ENCODE peak calls at places on chromosomes 12 and 14, in nine cellular contexts. B is chondrocyte, P is bronchial epithelial cell, L is MM.1S, T is GM20000, A is AG09309, E is cardiac muscle cell, S is coronary artery, K is ovary. X is an unnamed sample.

GRCh38 chr12:131919366-131920156 is 9.5 kb upstream of the PUS1 start:
- DNase-seq in B (no peak), P (no peak), L (no peak), T (no peak), A (no peak), E (no peak), S (no peak), K (peak), X (no peak)

GRCh38 chr12:96472384-96472783 is 17.0 kb upstream of the CFAP54 start:
- DNase-seq in B (no peak), P (no peak), L (no peak), T (no peak), A (no peak), E (no peak), S (no peak), K (no peak), X (no peak)

GRCh38 chr14:96956464-96957239 is 159.5 kb downstream of the VRK1 start:
- DNase-seq in B (no peak), P (no peak), L (no peak), T (no peak), A (no peak), E (no peak), S (no peak), K (no peak), X (no peak)

GRCh38 chr14:81095539-81095938 is 125.2 kb downstream of the GTF2A1 start:
- DNase-seq in B (no peak), P (peak), L (no peak), T (no peak), A (no peak), E (no peak), S (no peak), K (no peak), X (no peak)

GRCh38 chr14:70442750-70443149 is 9.2 kb upstream of the ADAM21 start:
- DNase-seq in B (no peak), P (no peak), L (no peak), T (no peak), A (no peak), E (no peak), S (no peak), K (no peak), X (no peak)

GRCh38 chr14:104450811-104451401 is 128.7 kb upstream of the C14orf180 start:
- DNase-seq in B (peak), P (no peak), L (no peak), T (no peak), A (no peak), E (no peak), S (peak), K (no peak), X (no peak)

GRCh38 chr12:114834621-114835020 is 150.6 kb upstream of the TBX3 start:
- DNase-seq in B (no peak), P (no peak), L (no peak), T (no peak), A (no peak), E (no peak), S (no peak), K (no peak), X (no peak)

GRCh38 chr12:459050-459429 is 699 bp upstream of the B4GALNT3 start:
- DNase-seq in B (no peak), P (no peak), L (no peak), T (no peak), A (no peak), E (no peak), S (no peak), K (no peak), X (no peak)

GRCh38 chr12:98532687-98533304 is 17.4 kb downstream of the TMPO start:
- DNase-seq in B (no peak), P (peak), L (peak), T (peak), A (no peak), E (peak), S (no peak), K (no peak), X (no peak)

GRCh38 chr12:46468159-46468558 is 95.6 kb upstream of the SLC38A2 start:
- DNase-seq in B (no peak), P (peak), L (no peak), T (no peak), A (no peak), E (no peak), S (no peak), K (no peak), X (no peak)

GRCh38 chr12:128008341-128008740 is 258.6 kb upstream of the TMEM132C start:
- DNase-seq in B (no peak), P (no peak), L (no peak), T (no peak), A (peak), E (no peak), S (no peak), K (no peak), X (no peak)

GRCh38 chr14:73105050-73105449 is 31.3 kb upstream of the PSEN1 start:
- DNase-seq in B (no peak), P (no peak), L (no peak), T (no peak), A (no peak), E (no peak), S (no peak), K (no peak), X (no peak)

DNA sequence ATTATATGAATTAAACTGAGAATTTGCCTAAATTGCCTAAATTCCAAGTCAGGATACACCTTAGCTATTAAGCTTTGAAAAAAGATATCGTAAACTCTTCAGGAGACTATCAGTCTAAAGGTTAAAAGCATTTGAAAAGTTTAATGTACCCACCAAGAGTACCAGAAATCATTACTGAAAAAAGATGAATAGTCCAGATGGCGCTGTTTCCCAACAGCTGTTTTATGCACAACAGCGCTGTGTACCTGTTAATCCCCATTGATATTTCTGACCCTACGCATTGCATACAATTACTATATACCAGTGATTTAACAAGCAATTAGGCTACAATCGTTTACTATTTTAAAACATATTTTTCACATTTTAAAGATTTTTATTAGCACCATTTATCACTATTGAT is 185.0 kb downstream of the PLCZ1 start:
- DNase-seq in B (no peak), P (no peak), L (no peak), T (no peak), A (no peak), E (no peak), S (no peak), K (no peak), X (no peak)
- TF ChIP-seq CTCF in B (peak), P (no peak), L (no peak), T (no peak), A (peak), E (no peak), S (no peak), K (no peak), X (no peak)

GRCh38 chr12:26831959-26832816 is 806 bp downstream of the ITPR2 start:
- DNase-seq in B (no peak), P (peak), L (peak), T (peak), A (no peak), E (peak), S (peak), K (peak), X (peak)
- TF ChIP-seq CTCF in B (peak), P (peak), L (peak), T (no peak), A (no peak), E (no peak), S (no peak), K (no peak), X (peak)

DNA sequence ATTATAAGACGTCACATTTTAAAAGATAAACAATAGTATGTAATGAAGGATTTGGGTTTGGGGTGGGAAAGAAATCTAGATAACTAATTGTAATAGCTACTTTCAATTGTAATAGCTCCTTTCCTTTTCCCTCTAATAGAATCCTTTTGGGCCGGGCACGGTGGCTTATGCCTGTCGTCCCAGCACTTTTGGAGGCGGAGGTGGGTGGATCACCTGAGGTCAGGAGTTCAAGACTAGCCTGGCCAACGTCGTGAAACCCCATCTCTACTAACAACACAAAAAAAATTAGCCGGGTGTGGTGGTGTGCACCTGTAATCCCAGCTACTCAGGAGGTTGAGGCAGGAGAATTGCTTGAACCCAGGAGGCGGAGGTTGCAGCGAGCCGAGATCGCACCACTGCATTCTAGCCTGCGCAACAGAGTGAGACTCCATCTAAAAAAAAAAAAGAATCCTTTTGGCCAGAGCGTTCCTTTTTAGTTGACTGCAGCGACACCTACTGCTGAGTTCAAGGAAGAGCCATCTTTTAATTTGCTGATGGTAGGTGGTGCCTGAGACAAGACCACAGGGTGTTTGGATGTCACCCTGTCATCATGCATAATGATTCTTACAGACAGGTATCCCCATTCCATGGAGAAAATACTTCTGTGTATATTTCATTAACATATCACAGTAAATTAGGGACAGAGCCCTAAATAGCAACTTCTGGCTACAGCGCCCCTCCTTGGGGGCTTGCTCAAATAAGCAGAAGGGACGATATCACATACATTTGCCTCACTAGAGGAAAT is 79.5 kb downstream of the ARMH4 start:
- DNase-seq in B (no peak), P (peak), L (peak), T (peak), A (no peak), E (peak), S (no peak), K (peak), X (peak)
- TF ChIP-seq CTCF in B (peak), P (peak), L (peak), T (peak), A (peak), E (peak), S (peak), K (peak), X (peak)

GRCh38 chr12:52413787-52414345 is 7.7 kb upstream of the KRT82 start:
- DNase-seq in B (no peak), P (no peak), L (no peak), T (no peak), A (no peak), E (no peak), S (no peak), K (no peak), X (no peak)
- TF ChIP-seq CTCF in B (no peak), P (no peak), L (no peak), T (no peak), A (no peak), E (no peak), S (no peak), K (no peak), X (no peak)

GRCh38 chr12:64938179-64938578 is 113.7 kb downstream of the TBC1D30 start:
- DNase-seq in B (no peak), P (no peak), L (no peak), T (no peak), A (no peak), E (no peak), S (no peak), K (no peak), X (no peak)
- TF ChIP-seq CTCF in B (no peak), P (no peak), L (no peak), T (no peak), A (no peak), E (no peak), S (no peak), K (no peak), X (no peak)

DNA sequence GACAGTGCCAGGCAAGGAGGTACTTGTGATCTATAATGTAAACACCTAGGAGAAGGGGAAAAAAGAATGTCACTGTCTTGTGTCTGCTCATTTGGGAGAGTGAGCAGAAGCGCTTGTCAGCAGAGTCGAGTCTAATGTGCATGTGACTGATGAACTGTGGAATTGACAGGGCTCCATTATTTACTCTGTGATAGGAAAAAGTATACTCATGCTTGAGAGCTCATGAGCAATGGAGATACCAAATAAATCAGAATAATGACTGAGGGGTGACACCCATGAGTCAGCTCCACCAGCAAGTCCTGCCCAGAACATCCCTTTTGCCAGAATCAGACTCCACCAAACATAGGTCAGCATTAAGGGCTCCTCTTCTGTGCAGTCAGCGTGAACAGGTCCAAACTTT is 29.3 kb upstream of the WSCD2 start:
- DNase-seq in B (no peak), P (no peak), L (no peak), T (no peak), A (no peak), E (no peak), S (peak), K (no peak), X (no peak)
- TF ChIP-seq CTCF in B (no peak), P (no peak), L (no peak), T (no peak), A (no peak), E (no peak), S (no peak), K (no peak), X (no peak)

GRCh38 chr14:25034803-25035681 is 14.9 kb downstream of the STXBP6 start:
- DNase-seq in B (no peak), P (no peak), L (no peak), T (no peak), A (no peak), E (no peak), S (no peak), K (no peak), X (no peak)
- TF ChIP-seq CTCF in B (no peak), P (no peak), L (no peak), T (no peak), A (no peak), E (no peak), S (no peak), K (no peak), X (no peak)

GRCh38 chr14:91153360-91153759 is 39.5 kb downstream of the DGLUCY start:
- DNase-seq in B (no peak), P (no peak), L (no peak), T (no peak), A (no peak), E (no peak), S (no peak), K (no peak), X (no peak)

GRCh38 chr14:91158091-91158790 is 44.4 kb downstream of the DGLUCY start:
- DNase-seq in B (no peak), P (peak), L (no peak), T (no peak), A (no peak), E (no peak), S (no peak), K (no peak), X (no peak)

GRCh38 chr14:91154851-91155625 is 41.2 kb downstream of the DGLUCY start:
- DNase-seq in B (no peak), P (peak), L (no peak), T (no peak), A (no peak), E (peak), S (no peak), K (peak), X (no peak)

GRCh38 chr14:91152499-91152898 is 38.6 kb downstream of the DGLUCY start:
- DNase-seq in B (no peak), P (no peak), L (no peak), T (no peak), A (no peak), E (no peak), S (no peak), K (no peak), X (no peak)

DNA sequence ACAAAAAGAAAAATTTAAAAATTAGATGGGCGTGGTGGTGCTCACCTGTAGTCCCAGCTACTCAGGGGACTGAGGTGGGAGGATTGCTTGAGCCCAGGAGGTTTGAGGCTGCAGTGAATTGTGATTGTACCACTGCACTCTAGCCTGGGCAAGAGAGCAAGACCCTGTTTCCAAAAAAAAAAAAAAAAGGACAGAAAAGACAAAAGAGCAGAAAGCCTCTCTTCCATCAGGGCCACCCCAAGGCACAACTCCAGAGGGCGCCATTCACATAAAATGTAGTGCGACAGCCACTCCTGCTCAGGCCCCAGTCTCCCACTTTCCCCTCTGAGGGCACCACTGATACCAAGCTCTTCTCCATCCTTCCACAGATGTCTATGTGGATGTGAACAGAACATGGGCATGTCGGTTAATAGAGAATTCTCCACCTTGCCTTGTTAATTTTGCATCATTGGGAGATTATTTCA is 41.8 kb downstream of the DGLUCY start:
- DNase-seq in B (no peak), P (no peak), L (no peak), T (no peak), A (no peak), E (no peak), S (no peak), K (no peak), X (no peak)
- TF ChIP-seq CTCF in B (peak), P (peak), L (no peak), T (no peak), A (no peak), E (no peak), S (no peak), K (no peak), X (no peak)

DNA sequence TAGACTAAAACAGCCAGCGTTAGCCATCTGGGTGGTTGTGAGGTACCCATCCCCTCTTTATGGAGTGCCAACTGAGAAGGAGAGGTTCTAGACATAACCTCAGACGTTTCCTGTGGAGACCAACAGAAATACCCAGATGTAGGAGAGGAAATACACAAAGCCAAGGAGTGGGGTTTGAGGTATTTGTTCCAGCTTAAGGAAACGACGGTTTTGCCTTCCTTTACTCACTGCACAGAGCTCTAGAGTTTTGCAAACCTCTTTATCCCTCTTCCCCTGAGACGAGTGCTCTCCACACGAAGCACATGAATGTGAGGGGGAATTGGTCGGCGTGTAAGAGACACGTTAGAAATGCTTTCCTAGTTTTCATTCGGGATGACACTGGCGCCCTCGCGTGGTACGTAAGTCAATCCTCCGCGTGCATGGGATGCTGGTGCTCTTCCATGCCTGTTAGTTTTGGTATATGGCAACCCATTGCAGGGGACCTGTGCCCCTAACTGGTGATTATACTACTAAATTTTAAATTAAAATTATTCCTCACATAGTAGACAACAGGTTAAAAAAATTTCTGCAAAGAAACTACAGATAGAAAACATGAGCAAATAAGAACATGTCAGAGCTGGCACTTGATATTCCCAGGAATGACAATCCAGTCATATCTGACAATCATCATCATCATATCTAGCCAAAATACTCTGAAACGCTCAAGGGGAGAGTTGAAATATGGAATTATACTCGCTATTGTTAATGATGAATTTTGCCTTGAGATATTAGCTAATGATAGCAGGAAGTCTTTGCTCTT is 121.7 kb downstream of the PPM1H start:
- DNase-seq in B (no peak), P (peak), L (peak), T (peak), A (peak), E (peak), S (no peak), K (peak), X (peak)
- TF ChIP-seq CTCF in B (peak), P (peak), L (peak), T (peak), A (peak), E (peak), S (peak), K (peak), X (peak)

X was measured in GM13976.